ENCODE peak calls at places on chromosomes 16 and 17, in four cellular contexts. J is neuronal stem cell, O is IMR-90, M is mesenchymal stem cell. P is an unnamed sample.
A peak's percentile ranks its signal among the peaks of the same experiment; 100 is the strongest.

GRCh38 chr16:85471469-85472431 is 141.4 kb upstream of the GSE1 start:
- DNase-seq in J (no peak), O (no peak), M (no peak), P (no peak)

GRCh38 chr16:15765880-15766279 is 90.9 kb downstream of the MYH11 start:
- DNase-seq in J (peak; percentile 38), O (peak; percentile 39), M (peak; percentile 55), P (peak; percentile 46)

GRCh38 chr16:81996664-81997529 is 14.4 kb downstream of the SDR42E1 start:
- DNase-seq in J (no peak), O (peak; percentile 57), M (peak; percentile 85), P (no peak)

GRCh38 chr17:57986841-57987581 is 1.0 kb downstream of the VEZF1 start:
- DNase-seq in J (peak; percentile 63), O (peak; percentile 91), M (peak; percentile 88), P (no peak)

GRCh38 chr16:57863434-57864160 is 61.3 kb upstream of the KIFC3 start:
- DNase-seq in J (peak; percentile 39), O (peak; percentile 79), M (peak; percentile 79), P (peak; percentile 69)

GRCh38 chr16:56817938-56818337 is 47.1 kb upstream of the SLC12A3 start:
- DNase-seq in J (no peak), O (no peak), M (no peak), P (no peak)

GRCh38 chr16:5461574-5461973 is 364.0 kb upstream of the EEF2KMT start:
- DNase-seq in J (no peak), O (no peak), M (no peak), P (no peak)

GRCh38 chr16:53091508-53092211 is 36.9 kb downstream of the CHD9 start:
- DNase-seq in J (peak; percentile 37), O (peak; percentile 92), M (peak; percentile 66), P (peak; percentile 81)

GRCh38 chr17:76561799-76562268 is 22.0 kb downstream of the PRCD start:
- DNase-seq in J (no peak), O (no peak), M (no peak), P (no peak)

GRCh38 chr17:8857919-8858318 is 9.6 kb downstream of the PIK3R6 start:
- DNase-seq in J (no peak), O (peak; percentile 42), M (no peak), P (peak; percentile 75)

GRCh38 chr16:85514601-85515318 is 98.4 kb upstream of the GSE1 start:
- DNase-seq in J (peak; percentile 38), O (peak; percentile 92), M (peak; percentile 91), P (no peak)

GRCh38 chr17:41322264-41322902 is 6.9 kb upstream of the KRTAP17-1 start:
- DNase-seq in J (peak; percentile 18), O (peak; percentile 79), M (peak; percentile 60), P (no peak)

GRCh38 chr16:1965610-1966009 is 984 bp upstream of the RPS2 start:
- DNase-seq in J (no peak), O (no peak), M (no peak), P (no peak)

GRCh38 chr17:32335647-32336046 is 6.3 kb downstream of the C17orf75 start:
- DNase-seq in J (no peak), O (peak; percentile 58), M (peak; percentile 61), P (no peak)

GRCh38 chr17:46043606-46044005 is 44.6 kb downstream of the STH start:
- DNase-seq in J (no peak), O (no peak), M (no peak), P (no peak)

GRCh38 chr16:11111891-11112634 is 143.9 kb downstream of the SOCS1 start:
- DNase-seq in J (no peak), O (no peak), M (no peak), P (no peak)

GRCh38 chr16:1983544-1984346 is at the start of gene GFER:
- DNase-seq in J (peak; percentile 94), O (peak; percentile 93), M (peak; percentile 92), P (peak; percentile 95)

GRCh38 chr17:74217036-74217725 is 3.8 kb downstream of the TTYH2 start:
- DNase-seq in J (no peak), O (no peak), M (no peak), P (no peak)

GRCh38 chr16:66399930-66400329 is 27.2 kb upstream of the BEAN1 start:
- DNase-seq in J (no peak), O (no peak), M (no peak), P (no peak)

GRCh38 chr17:77609553-77610517 is 348.7 kb upstream of the TNRC6C start:
- DNase-seq in J (no peak), O (no peak), M (no peak), P (peak; percentile 25)

GRCh38 chr16:1941162-1941923 is 1.7 kb downstream of the MSRB1 start:
- DNase-seq in J (no peak), O (no peak), M (no peak), P (peak; percentile 75)

GRCh38 chr17:64459284-64459747 is 10.4 kb downstream of the MILR1 start:
- DNase-seq in J (no peak), O (peak; percentile 75), M (peak; percentile 69), P (no peak)

GRCh38 chr16:66360624-66361324 is 5.7 kb upstream of the CDH5 start:
- DNase-seq in J (no peak), O (no peak), M (no peak), P (no peak)

GRCh38 chr17:73595068-73595865 is 49.0 kb downstream of the SDK2 start:
- DNase-seq in J (no peak), O (no peak), M (peak; percentile 64), P (peak; percentile 92)

GRCh38 chr16:85712841-85713240 is 24.1 kb upstream of the GINS2 start:
- DNase-seq in J (no peak), O (no peak), M (no peak), P (no peak)

GRCh38 chr17:8137645-8138342 is 13.9 kb upstream of the HES7 start:
- DNase-seq in J (no peak), O (no peak), M (peak; percentile 38), P (peak; percentile 32)

GRCh38 chr17:50047488-50048126 is 8.3 kb upstream of the ITGA3 start:
- DNase-seq in J (no peak), O (peak; percentile 83), M (peak; percentile 86), P (peak; percentile 44)

GRCh38 chr16:8686031-8686621 is 11.7 kb downstream of the ABAT start:
- DNase-seq in J (peak; percentile 59), O (no peak), M (no peak), P (no peak)

GRCh38 chr17:73613271-73613941 is 30.8 kb downstream of the SDK2 start:
- DNase-seq in J (peak; percentile 93), O (no peak), M (no peak), P (peak; percentile 97)

GRCh38 chr17:19447085-19447583 is 36.1 kb downstream of the RNF112 start:
- DNase-seq in J (peak; percentile 83), O (peak; percentile 70), M (peak; percentile 82), P (peak; percentile 89)

GRCh38 chr16:57376313-57376818 is 4.1 kb downstream of the CX3CL1 start:
- DNase-seq in J (no peak), O (no peak), M (no peak), P (no peak)

GRCh38 chr16:83653785-83654184 is 154.0 kb upstream of the HSBP1 start:
- DNase-seq in J (no peak), O (peak; percentile 38), M (peak; percentile 68), P (no peak)
- H2AFZ ChIP-seq in J (no peak overlapping the region), O (no peak overlapping the region), M (no peak overlapping the region), P (no peak overlapping the region)

GRCh38 chr17:981292-981658 is 1.7 kb upstream of the NXN start:
- DNase-seq in J (no peak), O (no peak), M (no peak), P (no peak)

GRCh38 chr17:978110-979093 is 1.2 kb downstream of the NXN start:
- DNase-seq in J (peak; percentile 42), O (peak; percentile 61), M (peak; percentile 68), P (no peak)

GRCh38 chr17:980406-981291 is 1.1 kb upstream of the NXN start:
- DNase-seq in J (peak; percentile 79), O (peak; percentile 82), M (peak; percentile 91), P (peak; percentile 89)

GRCh38 chr17:979211-979538 is 401 bp downstream of the NXN start:
- DNase-seq in J (no peak), O (no peak), M (no peak), P (no peak)

GRCh38 chr17:979539-980405 is at the start of gene NXN:
- DNase-seq in J (peak; percentile 83), O (peak; percentile 65), M (peak; percentile 66), P (peak; percentile 91)
- H3K14ac ChIP-seq in J (peak within 1 kb of the TSS; percentile 82), O (no peak within 1 kb of the TSS), M (peak within 1 kb of the TSS; percentile 36), P (peak within 1 kb of the TSS; percentile 84)

GRCh38 chr16:50475170-50475569 is 73.0 kb upstream of the NKD1 start:
- DNase-seq in J (no peak), O (no peak), M (no peak), P (no peak)
- H2AK5ac ChIP-seq in J (no peak overlapping the region), O (no peak overlapping the region), M (no peak overlapping the region), P (no peak overlapping the region)

GRCh38 chr16:31331141-31331764 is 23.7 kb upstream of the ITGAX start:
- DNase-seq in J (no peak), O (no peak), M (no peak), P (peak; percentile 52)
- H2AFZ ChIP-seq in J (peak overlapping the region; percentile 71), O (peak overlapping the region; percentile 51), M (no peak overlapping the region), P (no peak overlapping the region)

GRCh38 chr16:30527635-30528178 is 1.3 kb upstream of the ZNF768 start:
- DNase-seq in J (no peak), O (no peak), M (no peak), P (no peak)

GRCh38 chr16:30526137-30526822 is at the start of gene ZNF768:
- DNase-seq in J (peak; percentile 59), O (no peak), M (peak; percentile 49), P (peak; percentile 83)

GRCh38 chr16:30528799-30529457 is 2.6 kb upstream of the ZNF768 start:
- DNase-seq in J (no peak), O (no peak), M (no peak), P (no peak)

GRCh38 chr16:30525844-30526136 is 576 bp downstream of the ZNF768 start:
- DNase-seq in J (no peak), O (no peak), M (no peak), P (no peak)

DNA sequence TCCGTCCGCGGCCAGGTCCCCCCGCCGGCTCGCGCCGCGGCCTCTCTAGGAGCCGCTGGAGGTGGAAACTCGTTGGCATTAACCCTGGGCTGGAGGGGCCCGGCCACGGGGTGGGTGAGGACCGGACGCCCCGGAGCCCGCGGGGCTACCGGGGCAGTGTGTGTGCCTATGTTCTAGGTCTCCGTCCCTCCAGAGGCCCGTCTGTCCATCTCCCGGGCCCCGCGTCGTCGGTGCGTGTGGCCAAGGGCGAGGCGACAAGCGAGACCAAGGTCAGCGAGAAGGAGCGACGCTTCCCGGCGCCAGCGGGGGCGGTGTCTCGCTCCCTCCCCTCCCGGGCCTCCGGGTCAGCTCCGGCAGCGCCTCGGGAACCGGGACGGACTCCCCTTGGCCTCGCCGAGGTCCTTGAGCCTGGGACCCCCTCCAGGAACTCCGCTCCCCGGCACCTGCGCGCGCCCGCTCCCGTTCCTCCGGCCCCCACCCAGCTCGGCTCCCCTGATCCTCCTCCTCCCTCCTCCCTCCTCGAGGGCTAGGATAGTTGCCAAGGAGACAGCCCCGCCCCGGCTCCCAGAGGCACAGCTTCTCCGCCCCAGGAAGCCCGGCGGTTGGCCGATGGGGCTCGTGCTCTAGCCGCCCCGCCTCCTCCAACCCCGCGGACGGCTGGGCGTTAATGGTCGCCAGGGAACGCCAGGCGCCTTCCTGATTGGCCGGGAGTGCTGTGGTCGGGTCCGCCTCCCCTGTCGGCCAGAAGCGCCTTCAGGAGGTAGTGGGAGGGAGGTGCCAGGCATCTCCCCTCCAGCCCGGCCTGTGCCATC is 663 bp upstream of the ZNF768 start:
- DNase-seq in J (peak; percentile 98), O (peak; percentile 96), M (peak; percentile 99), P (peak; percentile 99)
- H3K14ac ChIP-seq in J (peak overlapping the region; percentile 86), O (peak overlapping the region; percentile 79), M (no peak overlapping the region), P (peak overlapping the region; percentile 93)

P was measured in H9.